ENCODE peak calls at places on chromosomes 2 and 18, in five cellular contexts. One of them, this sample, is unnamed.

GRCh38 chr2:122886479-122887130 is 1131.2 kb downstream of the TSN start:
- DNase-seq in T-helper 1 cell: no peak
- DNase-seq in aorta: no peak
- DNase-seq in activated CD4-positive, alpha-beta T cell treated with anti-CD3 and anti-CD28 coated beads, Interleukin-2, amount 10 ng/mL, durations not matched to agents 7 days and 5 days: no peak
- DNase-seq in Daoy: no peak
- DNase-seq in this sample: no peak

GRCh38 chr2:172643142-172643541 is 87.3 kb downstream of the PDK1 start:
- DNase-seq in Daoy: peak; percentile 61
- DNase-seq in activated CD4-positive, alpha-beta T cell treated with anti-CD3 and anti-CD28 coated beads, Interleukin-2, amount 10 ng/mL, durations not matched to agents 7 days and 5 days: no peak
- DNase-seq in T-helper 1 cell: no peak
- DNase-seq in aorta: no peak
- DNase-seq in this sample: no peak

GRCh38 chr18:23723121-23723520 is 33.9 kb downstream of the LAMA3 start:
- DNase-seq in activated CD4-positive, alpha-beta T cell treated with anti-CD3 and anti-CD28 coated beads, Interleukin-2, amount 10 ng/mL, durations not matched to agents 7 days and 5 days: no peak
- DNase-seq in aorta: no peak
- DNase-seq in Daoy: no peak
- DNase-seq in T-helper 1 cell: no peak
- DNase-seq in this sample: no peak

GRCh38 chr18:58392336-58393000 is 236.4 kb downstream of the ALPK2 start:
- DNase-seq in T-helper 1 cell: no peak
- DNase-seq in aorta: no peak
- DNase-seq in Daoy: peak; percentile 63
- DNase-seq in activated CD4-positive, alpha-beta T cell treated with anti-CD3 and anti-CD28 coated beads, Interleukin-2, amount 10 ng/mL, durations not matched to agents 7 days and 5 days: no peak
- DNase-seq in this sample: peak; percentile 57

GRCh38 chr2:65349863-65350262 is 82.5 kb downstream of the SPRED2 start:
- DNase-seq in aorta: peak; percentile 83
- DNase-seq in Daoy: peak; percentile 82
- DNase-seq in activated CD4-positive, alpha-beta T cell treated with anti-CD3 and anti-CD28 coated beads, Interleukin-2, amount 10 ng/mL, durations not matched to agents 7 days and 5 days: no peak
- DNase-seq in T-helper 1 cell: no peak
- DNase-seq in this sample: peak; percentile 69

GRCh38 chr2:54081574-54081973 is 33.8 kb upstream of the ACYP2 start:
- DNase-seq in activated CD4-positive, alpha-beta T cell treated with anti-CD3 and anti-CD28 coated beads, Interleukin-2, amount 10 ng/mL, durations not matched to agents 7 days and 5 days: peak; percentile 27
- DNase-seq in T-helper 1 cell: no peak
- DNase-seq in Daoy: peak; percentile 66
- DNase-seq in aorta: no peak
- DNase-seq in this sample: no peak

GRCh38 chr2:231260442-231260841 is 62.0 kb downstream of the ARMC9 start:
- DNase-seq in activated CD4-positive, alpha-beta T cell treated with anti-CD3 and anti-CD28 coated beads, Interleukin-2, amount 10 ng/mL, durations not matched to agents 7 days and 5 days: no peak
- DNase-seq in aorta: no peak
- DNase-seq in Daoy: peak; percentile 35
- DNase-seq in T-helper 1 cell: no peak
- DNase-seq in this sample: no peak

GRCh38 chr18:22199005-22199404 is 29.6 kb downstream of the GATA6 start:
- DNase-seq in Daoy: no peak
- DNase-seq in activated CD4-positive, alpha-beta T cell treated with anti-CD3 and anti-CD28 coated beads, Interleukin-2, amount 10 ng/mL, durations not matched to agents 7 days and 5 days: no peak
- DNase-seq in aorta: no peak
- DNase-seq in T-helper 1 cell: no peak
- DNase-seq in this sample: no peak

GRCh38 chr2:182504903-182505302 is 78.1 kb upstream of the PDE1A start:
- DNase-seq in T-helper 1 cell: no peak
- DNase-seq in Daoy: peak; percentile 18
- DNase-seq in activated CD4-positive, alpha-beta T cell treated with anti-CD3 and anti-CD28 coated beads, Interleukin-2, amount 10 ng/mL, durations not matched to agents 7 days and 5 days: no peak
- DNase-seq in aorta: no peak
- DNase-seq in this sample: peak; percentile 46

GRCh38 chr18:74420491-74420890 is 36.6 kb downstream of the DIPK1C start:
- DNase-seq in aorta: no peak
- DNase-seq in T-helper 1 cell: no peak
- DNase-seq in Daoy: no peak
- DNase-seq in activated CD4-positive, alpha-beta T cell treated with anti-CD3 and anti-CD28 coated beads, Interleukin-2, amount 10 ng/mL, durations not matched to agents 7 days and 5 days: no peak
- DNase-seq in this sample: peak; percentile 61

GRCh38 chr2:196971574-196972279 is 45.2 kb upstream of the PGAP1 start:
- DNase-seq in Daoy: no peak
- DNase-seq in activated CD4-positive, alpha-beta T cell treated with anti-CD3 and anti-CD28 coated beads, Interleukin-2, amount 10 ng/mL, durations not matched to agents 7 days and 5 days: no peak
- DNase-seq in T-helper 1 cell: no peak
- DNase-seq in aorta: no peak
- DNase-seq in this sample: no peak

GRCh38 chr2:239383796-239384156 is 17.0 kb downstream of the HDAC4 start:
- DNase-seq in T-helper 1 cell: no peak
- DNase-seq in activated CD4-positive, alpha-beta T cell treated with anti-CD3 and anti-CD28 coated beads, Interleukin-2, amount 10 ng/mL, durations not matched to agents 7 days and 5 days: no peak
- DNase-seq in Daoy: no peak
- DNase-seq in aorta: peak; percentile 55
- DNase-seq in this sample: no peak

GRCh38 chr2:69804416-69804815 is 25.0 kb upstream of the GMCL1 start:
- DNase-seq in activated CD4-positive, alpha-beta T cell treated with anti-CD3 and anti-CD28 coated beads, Interleukin-2, amount 10 ng/mL, durations not matched to agents 7 days and 5 days: no peak
- DNase-seq in T-helper 1 cell: no peak
- DNase-seq in Daoy: no peak
- DNase-seq in aorta: no peak
- DNase-seq in this sample: no peak

GRCh38 chr18:62555135-62555534 is 32.3 kb downstream of the ZCCHC2 start:
- DNase-seq in Daoy: peak; percentile 13
- DNase-seq in T-helper 1 cell: no peak
- DNase-seq in aorta: no peak
- DNase-seq in activated CD4-positive, alpha-beta T cell treated with anti-CD3 and anti-CD28 coated beads, Interleukin-2, amount 10 ng/mL, durations not matched to agents 7 days and 5 days: no peak
- DNase-seq in this sample: no peak

GRCh38 chr2:136319227-136319626 is 201.3 kb upstream of the CXCR4 start:
- DNase-seq in T-helper 1 cell: no peak
- DNase-seq in Daoy: peak; percentile 30
- DNase-seq in aorta: no peak
- DNase-seq in activated CD4-positive, alpha-beta T cell treated with anti-CD3 and anti-CD28 coated beads, Interleukin-2, amount 10 ng/mL, durations not matched to agents 7 days and 5 days: no peak
- DNase-seq in this sample: no peak

GRCh38 chr18:50218432-50219197 is 23.7 kb upstream of the MYO5B start:
- DNase-seq in activated CD4-positive, alpha-beta T cell treated with anti-CD3 and anti-CD28 coated beads, Interleukin-2, amount 10 ng/mL, durations not matched to agents 7 days and 5 days: peak; percentile 48
- DNase-seq in Daoy: no peak
- DNase-seq in T-helper 1 cell: no peak
- DNase-seq in aorta: no peak
- DNase-seq in this sample: no peak

GRCh38 chr2:27075219-27075871 is 3.1 kb upstream of the EMILIN1 start:
- DNase-seq in Daoy: peak; percentile 72
- DNase-seq in T-helper 1 cell: no peak
- DNase-seq in activated CD4-positive, alpha-beta T cell treated with anti-CD3 and anti-CD28 coated beads, Interleukin-2, amount 10 ng/mL, durations not matched to agents 7 days and 5 days: peak; percentile 59
- DNase-seq in aorta: no peak
- DNase-seq in this sample: peak; percentile 46

GRCh38 chr2:4791488-4791887 is 900.7 kb upstream of the SOX11 start:
- DNase-seq in T-helper 1 cell: no peak
- DNase-seq in activated CD4-positive, alpha-beta T cell treated with anti-CD3 and anti-CD28 coated beads, Interleukin-2, amount 10 ng/mL, durations not matched to agents 7 days and 5 days: no peak
- DNase-seq in aorta: no peak
- DNase-seq in Daoy: no peak
- DNase-seq in this sample: no peak

GRCh38 chr2:16210841-16211240 is 270.5 kb downstream of the MYCN start:
- DNase-seq in aorta: no peak
- DNase-seq in T-helper 1 cell: no peak
- DNase-seq in Daoy: no peak
- DNase-seq in activated CD4-positive, alpha-beta T cell treated with anti-CD3 and anti-CD28 coated beads, Interleukin-2, amount 10 ng/mL, durations not matched to agents 7 days and 5 days: no peak
- DNase-seq in this sample: no peak

GRCh38 chr2:237858294-237859081 is 935 bp upstream of the RAMP1 start:
- DNase-seq in aorta: peak; percentile 87
- DNase-seq in activated CD4-positive, alpha-beta T cell treated with anti-CD3 and anti-CD28 coated beads, Interleukin-2, amount 10 ng/mL, durations not matched to agents 7 days and 5 days: peak; percentile 55
- DNase-seq in T-helper 1 cell: no peak
- DNase-seq in Daoy: peak; percentile 83
- DNase-seq in this sample: peak; percentile 83

GRCh38 chr18:49100226-49100968 is 149.6 kb upstream of the SMAD7 start:
- DNase-seq in Daoy: peak; percentile 79
- DNase-seq in activated CD4-positive, alpha-beta T cell treated with anti-CD3 and anti-CD28 coated beads, Interleukin-2, amount 10 ng/mL, durations not matched to agents 7 days and 5 days: no peak
- DNase-seq in aorta: no peak
- DNase-seq in T-helper 1 cell: no peak
- DNase-seq in this sample: no peak

GRCh38 chr18:3151379-3152264 is 68.1 kb downstream of the MYOM1 start:
- DNase-seq in activated CD4-positive, alpha-beta T cell treated with anti-CD3 and anti-CD28 coated beads, Interleukin-2, amount 10 ng/mL, durations not matched to agents 7 days and 5 days: peak; percentile 8
- DNase-seq in Daoy: no peak
- DNase-seq in T-helper 1 cell: no peak
- DNase-seq in aorta: no peak
- DNase-seq in this sample: no peak

GRCh38 chr18:5288517-5288935 is 7.0 kb downstream of the ZBTB14 start:
- DNase-seq in aorta: no peak
- DNase-seq in Daoy: no peak
- DNase-seq in T-helper 1 cell: no peak
- DNase-seq in activated CD4-positive, alpha-beta T cell treated with anti-CD3 and anti-CD28 coated beads, Interleukin-2, amount 10 ng/mL, durations not matched to agents 7 days and 5 days: no peak
- DNase-seq in this sample: no peak

This sample was measured in uterus.